ENCODE peak calls at places on chromosomes 1 and 21, in nine cellular contexts. I, P, R, Y, T, W, V, K and M are unnamed samples.

GRCh38 chr21:20353351-20353750 is 644.9 kb upstream of the NCAM2 start:
- DNase-seq in Y (no peak), I (no peak), K (no peak), V (no peak), R (no peak), W (no peak), P (no peak), T (no peak), M (no peak)

GRCh38 chr1:223235091-223235490 is 92.0 kb upstream of the TLR5 start:
- DNase-seq in I (no peak), P (no peak), V (no peak), T (no peak), Y (no peak), K (no peak), W (no peak), R (no peak), M (no peak)

GRCh38 chr1:46556822-46557221 is 5.4 kb upstream of the KNCN start:
- DNase-seq in K (peak; percentile 14), P (no peak), T (no peak), Y (no peak), I (no peak), R (peak; percentile 70), V (peak; percentile 25), W (no peak), M (peak; percentile 24)

GRCh38 chr1:156499703-156500577 is 635 bp downstream of the MEF2D start:
- DNase-seq in R (no peak), V (peak; percentile 81), K (peak; percentile 48), Y (peak; percentile 85), T (no peak), W (no peak), I (peak; percentile 67), P (peak; percentile 65), M (peak; percentile 80)

GRCh38 chr21:46005081-46005480 is 23.5 kb downstream of the COL6A1 start:
- DNase-seq in R (no peak), T (no peak), P (peak; percentile 15), K (no peak), Y (no peak), V (no peak), W (no peak), I (no peak), M (no peak)

GRCh38 chr1:31904339-31905092 is 33.7 kb downstream of the PTP4A2 start:
- DNase-seq in V (no peak), K (no peak), I (no peak), P (no peak), Y (no peak), T (no peak), W (no peak), R (no peak), M (no peak)

GRCh38 chr1:54791880-54792522 is 9.1 kb downstream of the TTC22 start:
- DNase-seq in R (no peak), I (no peak), V (no peak), Y (no peak), P (peak; percentile 72), K (peak; percentile 20), T (no peak), W (no peak), M (peak; percentile 81)

GRCh38 chr1:14996133-14997050 is 157.2 kb upstream of the TMEM51 start:
- DNase-seq in T (no peak), R (peak; percentile 87), V (peak; percentile 93), W (no peak), K (no peak), Y (no peak), P (no peak), I (no peak), M (no peak)

GRCh38 chr1:30778156-30778978 is 20.8 kb upstream of the LAPTM5 start:
- DNase-seq in T (no peak), K (peak; percentile 72), P (no peak), R (no peak), W (no peak), V (peak; percentile 92), Y (peak; percentile 47), I (no peak), M (peak; percentile 99)

GRCh38 chr1:11339346-11340247 is 66.6 kb downstream of the UBIAD1 start:
- DNase-seq in W (no peak), K (no peak), P (peak; percentile 19), R (no peak), V (no peak), Y (no peak), I (peak; percentile 24), T (no peak), M (no peak)

GRCh38 chr1:221166162-221166500 is 286.9 kb downstream of the HLX start:
- DNase-seq in R (no peak), Y (no peak), T (no peak), W (no peak), V (no peak), K (no peak), I (no peak), P (no peak), M (no peak)

GRCh38 chr1:187038789-187039188 is 210.0 kb downstream of the PLA2G4A start:
- DNase-seq in P (no peak), T (no peak), K (peak; percentile 17), R (no peak), I (no peak), Y (no peak), W (no peak), V (no peak), M (no peak)

GRCh38 chr1:27001570-27002360 is 8.3 kb downstream of the TRNP1 start:
- DNase-seq in Y (peak; percentile 77), K (no peak), P (peak; percentile 33), W (peak; percentile 46), I (no peak), T (no peak), V (peak; percentile 44), R (no peak), M (no peak)
- TF ChIP-seq POLR2A in Y (no peak), K (no peak), P (no peak), W (no peak), I (no peak), T (no peak), V (no peak), R (no peak), M (no peak)

GRCh38 chr1:59057211-59057694 is 239.6 kb upstream of the FGGY start:
- DNase-seq in P (peak; percentile 76), V (peak; percentile 39), R (no peak), K (no peak), T (no peak), W (no peak), I (peak; percentile 47), Y (peak; percentile 91), M (peak; percentile 7)
- TF ChIP-seq POLR2A in P (no peak), V (no peak), R (no peak), K (no peak), T (no peak), W (peak; percentile 42), I (peak; percentile 20), Y (peak; percentile 57), M (no peak)

DNA sequence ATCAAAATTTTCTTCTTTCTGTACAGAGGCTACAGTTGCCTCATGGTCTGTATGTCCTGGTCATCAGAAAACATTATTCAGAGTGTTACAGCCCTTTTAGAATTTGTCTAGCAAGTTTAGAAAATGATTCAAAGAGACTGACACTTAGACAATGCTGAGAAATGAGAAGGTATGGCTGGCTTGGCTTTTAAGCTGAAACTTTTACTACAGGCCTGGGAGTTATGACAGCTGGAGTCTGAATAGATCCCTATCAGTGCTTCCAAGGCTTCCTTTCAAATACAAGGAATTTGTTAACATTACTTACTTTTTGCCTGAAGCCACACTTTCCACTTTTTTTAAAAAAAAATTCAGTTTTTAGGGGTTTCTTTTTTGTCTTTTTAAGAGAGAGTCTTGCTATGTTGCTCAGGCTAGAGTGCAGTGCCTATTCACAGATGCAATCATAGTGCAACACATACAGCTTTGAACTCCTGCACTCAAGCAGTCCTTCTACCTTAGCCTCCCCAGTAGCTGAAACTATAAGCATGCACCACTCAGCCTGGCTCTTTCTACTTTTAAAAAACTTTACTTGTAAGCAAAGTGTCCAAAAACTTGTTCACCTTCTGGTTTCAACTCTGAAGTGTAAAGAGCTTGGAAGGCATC is 10.5 kb upstream of the COP1 start:
- DNase-seq in T (no peak), V (no peak), I (no peak), R (no peak), Y (no peak), W (no peak), K (no peak), P (no peak), M (no peak)
- TF ChIP-seq POLR2A in T (no peak), V (no peak), I (no peak), R (no peak), Y (no peak), W (no peak), K (no peak), P (no peak), M (no peak)

GRCh38 chr1:183806650-183807049 is 1.7 kb downstream of the RGL1 start:
- DNase-seq in R (no peak), K (no peak), Y (no peak), I (no peak), P (no peak), W (no peak), V (no peak), T (no peak), M (no peak)
- TF ChIP-seq POLR2A in R (no peak), K (no peak), Y (no peak), I (no peak), P (no peak), W (no peak), V (no peak), T (no peak), M (no peak)

GRCh38 chr1:7503691-7504437 is 267.2 kb upstream of the VAMP3 start:
- DNase-seq in W (no peak), T (no peak), V (no peak), I (no peak), R (no peak), Y (no peak), K (no peak), P (no peak), M (no peak)

GRCh38 chr1:7501723-7502334 is 269.3 kb upstream of the VAMP3 start:
- DNase-seq in W (no peak), V (no peak), R (no peak), P (no peak), Y (no peak), K (no peak), T (no peak), I (no peak), M (no peak)

GRCh38 chr1:7501259-7501560 is 269.9 kb upstream of the VAMP3 start:
- DNase-seq in V (no peak), I (no peak), P (peak; percentile 78), K (no peak), T (no peak), W (no peak), R (no peak), Y (no peak), M (no peak)

GRCh38 chr1:7497107-7497637 is 273.9 kb upstream of the VAMP3 start:
- DNase-seq in T (no peak), V (no peak), K (no peak), I (no peak), W (no peak), R (no peak), P (no peak), Y (no peak), M (no peak)

GRCh38 chr1:7500381-7501258 is 270.5 kb upstream of the VAMP3 start:
- DNase-seq in I (no peak), W (no peak), V (no peak), R (no peak), K (no peak), P (no peak), Y (no peak), T (no peak), M (no peak)
- TF ChIP-seq POLR2A in I (no peak), W (no peak), V (no peak), R (no peak), K (no peak), P (no peak), Y (no peak), T (no peak), M (no peak)

GRCh38 chr1:150567341-150567716 is 12.1 kb downstream of the MCL1 start:
- DNase-seq in K (no peak), I (peak; percentile 40), W (no peak), R (no peak), P (no peak), Y (no peak), V (no peak), T (no peak), M (peak; percentile 62)
- TF ChIP-seq POLR2A in K (peak; percentile 5), I (peak; percentile 6), W (no peak), R (no peak), P (no peak), Y (no peak), V (no peak), T (no peak), M (no peak)